ENCODE peak calls at places on chromosomes 5 and 9, in nine cellular contexts. L is DND-41; X is thoracic aorta; P is ovary; D is lower lobe of right lung; V is tibial nerve; U is mammary epithelial cell; W is adipocyte; B is CD4-positive, CD25-positive, alpha-beta regulatory T cell. F is an unnamed sample.
A peak's percentile ranks its signal among the peaks of the same experiment; 100 is the strongest.

GRCh38 chr5:178766936-178767912 is 36.8 kb upstream of the ZNF354A start:
- DNase-seq in L (no peak), U (no peak), D (no peak), B (no peak), V (no peak), X (no peak), W (no peak), P (no peak), F (no peak)

GRCh38 chr5:45334939-45335338 is 361.2 kb downstream of the HCN1 start:
- DNase-seq in U (no peak), P (no peak), X (no peak), L (no peak), D (no peak), B (no peak), V (no peak), W (no peak), F (no peak)

GRCh38 chr5:91182763-91183162 is 200.4 kb downstream of the ARRDC3 start:
- DNase-seq in B (no peak), W (peak; percentile 18), U (no peak), X (no peak), P (no peak), L (no peak), D (no peak), V (peak; percentile 30), F (no peak)

GRCh38 chr5:125154321-125154811 is 407.9 kb upstream of the ZNF608 start:
- DNase-seq in B (no peak), X (no peak), P (no peak), L (no peak), U (no peak), V (no peak), W (peak; percentile 32), D (no peak), F (no peak)

GRCh38 chr5:92922231-92922967 is 658.6 kb downstream of the NR2F1-AS1 start:
- DNase-seq in L (no peak), P (no peak), W (no peak), B (no peak), U (no peak), X (no peak), V (no peak), D (no peak), F (no peak)

GRCh38 chr5:140344683-140345423 is 1.6 kb downstream of the HBEGF start:
- DNase-seq in D (no peak), P (no peak), W (no peak), L (no peak), V (no peak), X (no peak), U (peak; percentile 83), B (no peak), F (no peak)

GRCh38 chr5:100950975-100951374 is 47.9 kb upstream of the ST8SIA4 start:
- DNase-seq in W (no peak), B (no peak), D (no peak), U (no peak), V (no peak), L (no peak), P (no peak), X (no peak), F (no peak)

GRCh38 chr5:74166064-74166463 is 474.5 kb downstream of the ENC1 start:
- DNase-seq in W (no peak), D (no peak), X (no peak), L (no peak), B (no peak), P (no peak), V (no peak), U (no peak), F (no peak)

GRCh38 chr9:74078647-74079046 is 418.5 kb upstream of the RORB start:
- DNase-seq in L (no peak), X (no peak), B (no peak), D (no peak), U (peak; percentile 56), V (no peak), P (no peak), W (peak; percentile 11), F (no peak)

GRCh38 chr5:61887271-61887670 is 418.7 kb upstream of the KIF2A start:
- DNase-seq in X (no peak), P (no peak), U (peak; percentile 74), L (no peak), D (no peak), B (no peak), V (no peak), W (no peak), F (no peak)

GRCh38 chr5:142807378-142807911 is 37.3 kb downstream of the ARHGAP26 start:
- DNase-seq in W (no peak), U (no peak), B (no peak), V (no peak), P (no peak), X (no peak), D (no peak), L (no peak), F (no peak)

GRCh38 chr9:7259544-7260241 is 501.9 kb downstream of the KDM4C start:
- DNase-seq in U (peak; percentile 8), D (no peak), P (no peak), B (no peak), W (no peak), L (no peak), V (no peak), X (no peak), F (no peak)

GRCh38 chr9:69621735-69622460 is 50.3 kb downstream of the APBA1 start:
- DNase-seq in L (no peak), B (no peak), P (no peak), X (no peak), V (no peak), W (no peak), D (no peak), U (peak; percentile 17), F (no peak)

GRCh38 chr5:72846483-72846882 is 30.0 kb downstream of the TNPO1 start:
- DNase-seq in W (no peak), X (no peak), B (no peak), P (no peak), D (no peak), U (no peak), L (no peak), V (no peak), F (no peak)

GRCh38 chr5:59831341-59831989 is 62.1 kb downstream of the PDE4D start:
- DNase-seq in B (no peak), P (no peak), W (no peak), X (no peak), L (no peak), U (no peak), V (no peak), D (no peak), F (no peak)

GRCh38 chr5:151063136-151063544 is 17.7 kb downstream of the TNIP1 start:
- DNase-seq in X (no peak), P (no peak), L (no peak), V (no peak), B (no peak), W (peak; percentile 77), U (peak; percentile 50), D (no peak), F (no peak)
- H3K4me1 ChIP-seq in X (peaks cover 85% of the 10 kb centered on the region), P (peaks cover 25% of the 10 kb centered on the region), L (no peaks in the 10 kb centered on the region), V (peaks cover 35% of the 10 kb centered on the region), B (peaks cover 54% of the 10 kb centered on the region), W (peaks cover 61% of the 10 kb centered on the region), U (peaks cover 13% of the 10 kb centered on the region), D (peaks cover 70% of the 10 kb centered on the region), F (peaks cover 31% of the 10 kb centered on the region)

DNA sequence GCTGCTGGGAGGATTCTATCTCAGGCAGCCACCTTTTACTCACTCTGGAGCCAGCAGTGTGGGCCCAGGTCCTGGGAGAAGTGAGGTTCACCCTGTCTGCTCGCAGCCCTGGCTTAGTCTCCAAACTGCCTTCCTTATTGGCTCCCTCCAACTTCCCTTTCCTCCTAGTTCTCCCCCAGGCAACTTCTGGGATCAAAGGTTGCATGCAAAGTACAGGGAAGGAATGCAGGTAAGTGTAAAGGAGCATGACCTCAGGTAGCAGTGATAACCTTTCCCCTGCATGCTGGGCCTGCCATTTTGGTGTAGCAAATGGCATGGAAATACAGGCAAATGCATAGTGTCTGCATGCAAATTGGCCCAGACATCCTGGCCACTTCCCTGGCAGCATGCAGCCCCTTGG is 53.8 kb upstream of the ARAP3 start:
- DNase-seq in V (no peak), L (no peak), B (no peak), U (no peak), X (no peak), D (no peak), W (no peak), P (no peak), F (no peak)
- H3K27me3 ChIP-seq in V (no peaks in the 10 kb centered on the region), L (no peaks in the 10 kb centered on the region), B (peaks cover 3% of the 10 kb centered on the region), U (no peaks in the 10 kb centered on the region), X (no peaks in the 10 kb centered on the region), D (no peaks in the 10 kb centered on the region), W (peaks cover 68% of the 10 kb centered on the region), P (no peaks in the 10 kb centered on the region), F (peaks cover 5% of the 10 kb centered on the region)

DNA sequence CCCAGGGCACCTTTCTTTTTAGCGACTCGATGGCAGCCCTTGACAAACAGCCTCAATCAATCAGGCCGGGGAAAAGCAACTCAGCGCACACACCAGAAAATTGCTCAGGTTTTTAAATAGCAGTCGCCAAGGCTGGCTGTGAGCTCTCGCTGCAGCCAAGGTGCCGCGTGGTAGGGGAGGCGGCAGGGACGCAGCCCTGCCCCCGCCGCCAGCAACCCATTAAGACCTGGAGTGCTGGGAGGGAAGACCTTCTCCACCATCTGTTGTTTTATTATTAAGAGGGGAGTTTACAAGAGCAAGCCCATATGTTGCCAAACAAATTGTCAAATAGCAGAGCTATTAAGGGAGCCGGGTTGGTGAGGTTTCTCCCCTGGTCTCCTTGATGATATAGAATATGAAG is 22.6 kb downstream of the ASS1 start:
- DNase-seq in B (no peak), U (no peak), D (no peak), L (no peak), W (no peak), V (no peak), P (no peak), X (no peak), F (no peak)
- H3K4me1 ChIP-seq in B (no peaks in the 10 kb centered on the region), U (no peaks in the 10 kb centered on the region), D (no peaks in the 10 kb centered on the region), L (no peaks in the 10 kb centered on the region), W (no peaks in the 10 kb centered on the region), V (no peaks in the 10 kb centered on the region), P (no peaks in the 10 kb centered on the region), X (no peaks in the 10 kb centered on the region), F (no peaks in the 10 kb centered on the region)

DNA sequence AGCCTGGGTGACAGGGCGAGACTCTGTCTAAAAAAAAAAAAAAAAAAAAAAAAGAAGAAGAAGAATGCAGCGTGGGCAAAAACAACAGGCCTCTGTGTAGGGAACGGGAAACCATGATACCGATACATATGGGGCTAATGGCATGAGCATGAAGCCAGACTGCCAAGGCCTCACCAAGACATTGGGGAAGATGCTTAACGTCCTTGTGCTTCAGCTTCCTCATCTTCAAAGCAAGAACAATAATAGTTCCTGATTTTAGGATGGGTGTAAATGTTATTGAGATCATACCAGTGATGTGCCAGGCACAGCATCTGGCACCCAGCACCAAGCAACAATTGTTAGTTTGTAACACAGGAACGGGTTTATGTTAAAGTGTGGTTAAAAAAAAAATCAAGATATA is 51.4 kb downstream of the NEURL1B start:
- DNase-seq in U (no peak), P (peak; percentile 10), B (no peak), W (no peak), V (no peak), L (no peak), X (no peak), D (no peak), F (no peak)
- H3K27me3 ChIP-seq in U (no peaks in the 10 kb centered on the region), P (no peaks in the 10 kb centered on the region), B (no peaks in the 10 kb centered on the region), W (no peaks in the 10 kb centered on the region), V (no peaks in the 10 kb centered on the region), L (no peaks in the 10 kb centered on the region), X (no peaks in the 10 kb centered on the region), D (no peaks in the 10 kb centered on the region), F (no peaks in the 10 kb centered on the region)

GRCh38 chr9:127556871-127557270 is 55.2 kb upstream of the STXBP1 start:
- DNase-seq in D (peak; percentile 37), X (no peak), W (no peak), B (no peak), U (no peak), L (no peak), V (no peak), P (no peak), F (no peak)
- H3K4me1 ChIP-seq in D (peaks cover 93% of the 10 kb centered on the region), X (peaks cover 79% of the 10 kb centered on the region), W (peaks cover 59% of the 10 kb centered on the region), B (peaks cover 49% of the 10 kb centered on the region), U (peaks cover 75% of the 10 kb centered on the region), L (peaks cover 29% of the 10 kb centered on the region), V (peaks cover 98% of the 10 kb centered on the region), P (peaks cover 41% of the 10 kb centered on the region), F (peaks cover 46% of the 10 kb centered on the region)